ENCODE peak calls at places on chromosomes 1 and 21, in five cellular contexts. One of them, this sample, is unnamed.

GRCh38 chr1:229953736-229954326 is 113.2 kb upstream of the GALNT2 start:
- DNase-seq in IMR-90: no peak
- DNase-seq in trophoblast cell: no peak
- DNase-seq in H1: no peak
- DNase-seq in H9: no peak
- DNase-seq in this sample: no peak

GRCh38 chr1:178052650-178053461 is 41.0 kb upstream of the RASAL2 start:
- DNase-seq in IMR-90: peak; percentile 27
- DNase-seq in trophoblast cell: no peak
- DNase-seq in H1: no peak
- DNase-seq in H9: peak; percentile 22
- DNase-seq in this sample: no peak

GRCh38 chr1:154493276-154493675 is 8.7 kb upstream of the TDRD10 start:
- DNase-seq in IMR-90: no peak
- DNase-seq in trophoblast cell: no peak
- DNase-seq in H1: no peak
- DNase-seq in H9: peak; percentile 45
- DNase-seq in this sample: no peak

GRCh38 chr1:173002891-173003582 is 47.7 kb downstream of the TNFSF18 start:
- DNase-seq in IMR-90: peak; percentile 80
- DNase-seq in trophoblast cell: no peak
- DNase-seq in H1: no peak
- DNase-seq in H9: no peak
- DNase-seq in this sample: no peak

GRCh38 chr1:209046058-209046417 is 537.5 kb upstream of the CAMK1G start:
- DNase-seq in IMR-90: no peak
- DNase-seq in trophoblast cell: no peak
- DNase-seq in H1: no peak
- DNase-seq in H9: no peak
- DNase-seq in this sample: no peak

GRCh38 chr1:54462597-54463258 is 56.5 kb upstream of the SSBP3 start:
- DNase-seq in IMR-90: no peak
- DNase-seq in trophoblast cell: no peak
- DNase-seq in H1: no peak
- DNase-seq in H9: no peak
- DNase-seq in this sample: no peak

GRCh38 chr1:200410566-200410878 is 686 bp upstream of the ZNF281 start:
- DNase-seq in IMR-90: no peak
- DNase-seq in trophoblast cell: peak; percentile 26
- DNase-seq in H1: no peak
- DNase-seq in H9: peak; percentile 75
- DNase-seq in this sample: no peak

GRCh38 chr1:156437054-156437453 is 63.5 kb downstream of the MEF2D start:
- DNase-seq in IMR-90: no peak
- DNase-seq in trophoblast cell: no peak
- DNase-seq in H1: no peak
- DNase-seq in H9: no peak
- DNase-seq in this sample: no peak

GRCh38 chr21:42679319-42679981 is 26.0 kb downstream of the PDE9A start:
- DNase-seq in IMR-90: no peak
- DNase-seq in trophoblast cell: no peak
- DNase-seq in H1: no peak
- DNase-seq in H9: no peak
- DNase-seq in this sample: no peak

GRCh38 chr1:234545512-234546386 is 64.2 kb downstream of the IRF2BP2 start:
- DNase-seq in IMR-90: peak; percentile 44
- DNase-seq in trophoblast cell: peak; percentile 66
- DNase-seq in H1: no peak
- DNase-seq in H9: peak; percentile 21
- DNase-seq in this sample: no peak

GRCh38 chr1:207833956-207834660 is 76.8 kb downstream of the CD34 start:
- DNase-seq in IMR-90: no peak
- DNase-seq in trophoblast cell: no peak
- DNase-seq in H1: no peak
- DNase-seq in H9: no peak
- DNase-seq in this sample: no peak

GRCh38 chr1:234234199-234234598 is 139.1 kb upstream of the COA6 start:
- DNase-seq in IMR-90: no peak
- DNase-seq in trophoblast cell: no peak
- DNase-seq in H1: no peak
- DNase-seq in H9: peak; percentile 23
- DNase-seq in this sample: no peak

GRCh38 chr1:171898956-171899355 is 57.7 kb downstream of the DNM3 start:
- DNase-seq in IMR-90: no peak
- DNase-seq in trophoblast cell: no peak
- DNase-seq in H1: no peak
- DNase-seq in H9: peak; percentile 64
- DNase-seq in this sample: peak; percentile 61

GRCh38 chr1:157359309-157360020 is 192.8 kb downstream of the FCRL5 start:
- DNase-seq in IMR-90: no peak
- DNase-seq in trophoblast cell: no peak
- DNase-seq in H1: no peak
- DNase-seq in H9: no peak
- DNase-seq in this sample: no peak

GRCh38 chr21:22762463-22762862 is 1764.3 kb downstream of the NCAM2 start:
- DNase-seq in IMR-90: no peak
- DNase-seq in trophoblast cell: no peak
- DNase-seq in H1: no peak
- DNase-seq in H9: no peak
- DNase-seq in this sample: no peak

DNA sequence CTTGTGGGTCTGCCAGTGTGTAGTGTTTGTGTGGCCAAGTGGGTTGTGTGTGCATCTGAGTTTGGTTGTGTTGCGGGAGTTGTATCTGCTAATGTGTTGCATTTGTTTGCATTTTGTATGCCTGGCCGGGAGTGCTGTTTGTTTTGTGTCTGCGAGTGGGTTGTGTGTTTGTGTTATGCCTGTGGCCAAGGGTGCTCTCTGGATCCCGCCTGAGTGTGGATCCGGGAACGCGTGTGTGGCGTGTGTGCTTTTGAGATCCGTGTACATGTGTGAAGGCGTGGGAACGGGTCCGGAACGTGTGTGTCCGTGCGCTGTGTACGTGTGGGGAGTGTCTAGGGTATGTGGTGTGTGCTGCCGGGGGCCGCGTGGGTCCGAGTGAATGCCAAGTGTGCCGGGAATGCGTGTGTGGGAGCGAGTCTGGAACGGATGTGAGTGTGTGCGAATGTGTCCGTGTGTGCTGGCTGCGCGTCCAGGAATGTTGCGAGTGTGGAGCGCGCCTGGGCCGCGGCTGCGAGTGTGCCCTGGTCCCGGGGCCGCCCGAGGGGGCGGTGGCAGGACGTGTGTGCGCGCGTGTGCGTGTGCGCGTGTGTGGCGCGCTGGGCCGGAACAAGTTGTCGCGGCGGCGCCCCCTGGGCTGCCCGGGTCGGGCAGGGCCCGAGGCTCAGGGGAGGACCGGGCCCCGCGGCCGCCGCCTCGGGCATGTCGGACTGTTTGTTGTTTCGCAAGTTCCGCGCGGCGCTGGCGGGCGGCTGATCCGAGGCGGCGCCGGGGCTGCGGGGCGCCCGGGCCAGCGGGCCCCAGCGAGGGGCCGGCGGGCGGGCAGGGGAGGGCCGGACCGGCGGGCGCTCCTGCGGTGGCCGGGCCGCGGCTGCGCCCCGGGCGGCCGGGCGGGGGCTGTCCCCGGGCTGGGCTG is 927 bp downstream of the PTPRU start:
- DNase-seq in IMR-90: peak; percentile 45
- DNase-seq in trophoblast cell: peak; percentile 59
- DNase-seq in H1: no peak
- DNase-seq in H9: no peak
- DNase-seq in this sample: no peak
- H4K91ac ChIP-seq in IMR-90: peak overlapping the region; percentile 37
- H4K91ac ChIP-seq in trophoblast cell: peak overlapping the region; percentile 91
- H4K91ac ChIP-seq in H1: peak overlapping the region; percentile 93
- H4K91ac ChIP-seq in H9: no peak overlapping the region
- H4K91ac ChIP-seq in this sample: no peak overlapping the region

DNA sequence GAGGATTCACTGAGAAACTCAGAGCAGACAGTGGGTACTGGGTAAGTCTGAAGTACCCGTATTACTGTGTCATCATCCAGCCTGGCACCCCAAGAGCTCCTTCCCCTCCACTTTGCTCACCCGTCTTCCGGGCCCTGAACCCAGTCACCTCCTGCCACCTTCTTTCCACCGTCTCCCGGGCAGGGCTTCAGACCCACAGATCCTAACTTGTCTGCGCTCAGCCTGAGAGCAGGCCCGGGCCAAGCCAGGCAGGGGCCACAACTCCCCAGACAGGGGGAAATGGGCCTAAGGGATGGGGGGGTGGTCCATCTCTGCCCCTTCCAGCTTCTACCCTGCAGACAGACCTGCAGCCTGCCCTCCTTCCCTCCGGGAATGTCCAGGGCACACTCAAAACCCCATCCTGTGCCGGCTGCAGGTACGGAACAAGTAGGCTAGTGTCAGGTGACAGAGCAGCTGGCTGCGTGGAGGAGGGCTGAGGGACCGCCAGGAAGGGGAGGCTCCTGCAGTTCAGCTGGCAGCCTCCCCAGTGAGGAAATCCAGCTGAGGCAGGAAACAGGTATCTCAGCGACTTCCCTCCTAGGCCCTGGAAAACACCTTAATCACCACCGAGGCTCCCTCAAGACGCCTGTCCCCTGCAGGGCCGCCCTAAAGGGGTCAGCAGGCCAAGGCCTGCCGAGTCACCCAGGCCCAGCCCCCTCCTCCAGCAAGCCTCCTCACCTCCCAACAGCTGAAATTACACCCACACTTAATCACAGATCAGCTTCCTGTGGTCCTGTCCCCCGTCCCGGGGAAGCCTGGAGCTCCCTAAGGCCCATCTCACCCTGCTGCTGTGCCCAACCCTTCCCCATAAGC is 3.5 kb downstream of the HSPG2 start:
- DNase-seq in IMR-90: no peak
- DNase-seq in trophoblast cell: no peak
- DNase-seq in H1: no peak
- DNase-seq in H9: peak; percentile 82
- DNase-seq in this sample: no peak
- H2BK5ac ChIP-seq in IMR-90: peak overlapping the region; percentile 44
- H2BK5ac ChIP-seq in trophoblast cell: peak overlapping the region; percentile 68
- H2BK5ac ChIP-seq in H1: peak overlapping the region; percentile 79
- H2BK5ac ChIP-seq in H9: no peak overlapping the region
- H2BK5ac ChIP-seq in this sample: no peak overlapping the region

DNA sequence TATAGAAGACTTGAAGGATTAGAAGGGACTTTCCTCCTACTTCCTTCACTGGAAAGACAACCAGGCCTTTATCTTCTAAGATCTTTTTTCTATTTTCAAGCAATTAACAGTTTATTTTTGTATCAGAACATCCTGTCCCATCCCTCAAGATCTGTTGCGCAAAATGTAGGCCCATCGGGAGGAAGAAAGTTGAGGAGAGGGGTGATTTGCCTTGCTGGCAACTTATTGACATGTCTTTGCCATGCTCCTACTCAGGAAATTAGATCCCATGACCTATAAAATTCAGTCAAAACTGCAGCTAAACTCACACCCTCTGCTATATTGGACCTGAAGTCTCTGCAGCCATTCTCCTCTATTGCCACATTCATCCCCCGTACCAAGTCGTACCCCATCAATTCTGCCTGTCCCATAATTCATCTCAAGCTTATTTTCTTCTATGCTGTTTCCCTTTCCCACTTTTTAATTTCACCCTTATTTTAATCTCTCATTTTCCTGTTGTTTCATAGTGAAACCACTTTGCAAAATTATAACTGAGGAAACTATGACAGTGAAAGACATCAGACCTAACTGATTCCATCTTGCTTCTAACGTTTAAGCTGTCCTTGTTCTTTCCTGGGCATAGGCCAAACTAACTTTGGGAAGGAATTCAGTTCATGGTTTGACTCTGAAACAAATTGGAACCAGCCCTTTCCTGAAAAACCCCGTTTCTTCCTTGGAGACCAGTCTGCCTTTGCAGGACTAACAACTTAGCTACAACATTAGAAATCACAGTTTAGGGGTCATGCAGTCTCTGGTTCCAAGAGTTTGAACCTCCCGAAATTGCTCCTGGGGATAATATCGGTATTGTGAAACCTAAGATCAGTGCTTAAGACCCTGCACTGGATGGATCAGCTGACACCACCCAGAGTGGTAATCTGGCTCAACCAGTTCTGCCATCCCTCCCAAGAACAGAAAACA is 195.6 kb upstream of the PTBP2 start:
- DNase-seq in IMR-90: no peak
- DNase-seq in trophoblast cell: no peak
- DNase-seq in H1: no peak
- DNase-seq in H9: no peak
- DNase-seq in this sample: no peak
- H4K91ac ChIP-seq in IMR-90: no peak overlapping the region
- H4K91ac ChIP-seq in trophoblast cell: no peak overlapping the region
- H4K91ac ChIP-seq in H1: no peak overlapping the region
- H4K91ac ChIP-seq in H9: no peak overlapping the region
- H4K91ac ChIP-seq in this sample: no peak overlapping the region

GRCh38 chr21:37536616-37537278 is 170.2 kb downstream of the DYRK1A start:
- DNase-seq in IMR-90: no peak
- DNase-seq in trophoblast cell: no peak
- DNase-seq in H1: no peak
- DNase-seq in H9: no peak
- DNase-seq in this sample: no peak

GRCh38 chr21:37535130-37535529 is 168.6 kb downstream of the DYRK1A start:
- DNase-seq in IMR-90: no peak
- DNase-seq in trophoblast cell: no peak
- DNase-seq in H1: no peak
- DNase-seq in H9: no peak
- DNase-seq in this sample: no peak

GRCh38 chr21:37538971-37539590 is 172.5 kb downstream of the DYRK1A start:
- DNase-seq in IMR-90: no peak
- DNase-seq in trophoblast cell: no peak
- DNase-seq in H1: no peak
- DNase-seq in H9: no peak
- DNase-seq in this sample: no peak

GRCh38 chr21:37535672-37536071 is 169.1 kb downstream of the DYRK1A start:
- DNase-seq in IMR-90: no peak
- DNase-seq in trophoblast cell: no peak
- DNase-seq in H1: no peak
- DNase-seq in H9: no peak
- DNase-seq in this sample: no peak

GRCh38 chr21:37537391-37537996 is 170.9 kb downstream of the DYRK1A start:
- DNase-seq in IMR-90: no peak
- DNase-seq in trophoblast cell: no peak
- DNase-seq in H1: no peak
- DNase-seq in H9: no peak
- DNase-seq in this sample: no peak
- H2BK5ac ChIP-seq in IMR-90: peak overlapping the region; percentile 69
- H2BK5ac ChIP-seq in trophoblast cell: peak overlapping the region; percentile 15
- H2BK5ac ChIP-seq in H1: peak overlapping the region; percentile 98
- H2BK5ac ChIP-seq in H9: peak overlapping the region; percentile 30
- H2BK5ac ChIP-seq in this sample: no peak overlapping the region

GRCh38 chr1:41618871-41619270 is 134.4 kb upstream of the EDN2 start:
- DNase-seq in IMR-90: no peak
- DNase-seq in trophoblast cell: no peak
- DNase-seq in H1: no peak
- DNase-seq in H9: no peak
- DNase-seq in this sample: no peak

GRCh38 chr1:41616563-41616962 is 132.1 kb upstream of the EDN2 start:
- DNase-seq in IMR-90: no peak
- DNase-seq in trophoblast cell: no peak
- DNase-seq in H1: no peak
- DNase-seq in H9: no peak
- DNase-seq in this sample: no peak

GRCh38 chr1:41617336-41617735 is 132.9 kb upstream of the EDN2 start:
- DNase-seq in IMR-90: no peak
- DNase-seq in trophoblast cell: no peak
- DNase-seq in H1: no peak
- DNase-seq in H9: no peak
- DNase-seq in this sample: no peak

GRCh38 chr1:41619511-41620364 is 135.3 kb upstream of the EDN2 start:
- DNase-seq in IMR-90: no peak
- DNase-seq in trophoblast cell: no peak
- DNase-seq in H1: peak; percentile 27
- DNase-seq in H9: no peak
- DNase-seq in this sample: no peak

GRCh38 chr1:41618066-41618825 is 133.8 kb upstream of the EDN2 start:
- DNase-seq in IMR-90: peak; percentile 44
- DNase-seq in trophoblast cell: no peak
- DNase-seq in H1: no peak
- DNase-seq in H9: no peak
- DNase-seq in this sample: no peak
- H4K91ac ChIP-seq in IMR-90: peak overlapping the region; percentile 33
- H4K91ac ChIP-seq in trophoblast cell: no peak overlapping the region
- H4K91ac ChIP-seq in H1: no peak overlapping the region
- H4K91ac ChIP-seq in H9: no peak overlapping the region
- H4K91ac ChIP-seq in this sample: no peak overlapping the region